ENCODE peak calls at places on chromosomes 12 and 14, in four cellular contexts. One of them, this sample, is unnamed.

GRCh38 chr12:5511644-5512584 is 80.0 kb downstream of the NTF3 start:
- DNase-seq in AG09309: no peak
- DNase-seq in upper lobe of right lung: no peak
- DNase-seq in epithelial cell of esophagus: no peak
- DNase-seq in this sample: peak

GRCh38 chr14:60220917-60221316 is 28.1 kb upstream of the PPM1A start:
- DNase-seq in AG09309: no peak
- DNase-seq in upper lobe of right lung: no peak
- DNase-seq in epithelial cell of esophagus: no peak
- DNase-seq in this sample: no peak

GRCh38 chr12:104064842-104065441 is 611 bp downstream of the HCFC2 start:
- DNase-seq in AG09309: no peak
- DNase-seq in upper lobe of right lung: no peak
- DNase-seq in epithelial cell of esophagus: peak
- DNase-seq in this sample: peak

GRCh38 chr14:72643317-72643801 is 250.5 kb downstream of the DPF3 start:
- DNase-seq in AG09309: peak
- DNase-seq in upper lobe of right lung: no peak
- DNase-seq in epithelial cell of esophagus: peak
- DNase-seq in this sample: peak

GRCh38 chr12:22562187-22563028 is 18.1 kb upstream of the C2CD5 start:
- DNase-seq in AG09309: no peak
- DNase-seq in upper lobe of right lung: no peak
- DNase-seq in epithelial cell of esophagus: no peak
- DNase-seq in this sample: no peak

GRCh38 chr12:90958995-90959394 is 4.0 kb upstream of the CCER1 start:
- DNase-seq in AG09309: no peak
- DNase-seq in upper lobe of right lung: no peak
- DNase-seq in epithelial cell of esophagus: peak
- DNase-seq in this sample: no peak

GRCh38 chr12:113332688-113333087 is 2.2 kb downstream of the SLC8B1 start:
- DNase-seq in AG09309: no peak
- DNase-seq in upper lobe of right lung: no peak
- DNase-seq in epithelial cell of esophagus: no peak
- DNase-seq in this sample: no peak

GRCh38 chr14:90344285-90344684 is 12.5 kb upstream of the NRDE2 start:
- DNase-seq in AG09309: no peak
- DNase-seq in upper lobe of right lung: no peak
- DNase-seq in epithelial cell of esophagus: no peak
- DNase-seq in this sample: no peak

GRCh38 chr12:94100990-94101901 is 47.1 kb upstream of the PLXNC1 start:
- DNase-seq in AG09309: no peak
- DNase-seq in upper lobe of right lung: peak
- DNase-seq in epithelial cell of esophagus: peak
- DNase-seq in this sample: peak

GRCh38 chr12:1760566-1761382 is 59.6 kb upstream of the LRTM2 start:
- DNase-seq in AG09309: no peak
- DNase-seq in upper lobe of right lung: no peak
- DNase-seq in epithelial cell of esophagus: peak
- DNase-seq in this sample: no peak